ENCODE peak calls at places on chromosomes 4 and X, in six cellular contexts. F, W, H, P, X and J are unnamed samples.

GRCh38 chr4:81786063-81786763 is 314.5 kb upstream of the RASGEF1B start:
- DNase-seq in W (no peak), H (no peak), F (no peak), X (no peak), P (no peak), J (no peak)

GRCh38 chrX:152822383-152823086 is 8.0 kb downstream of the CETN2 start:
- DNase-seq in F (no peak), P (no peak), H (peak; percentile 18), X (no peak), W (no peak), J (no peak)

GRCh38 chrX:8748855-8749254 is 16.9 kb upstream of the ANOS1 start:
- DNase-seq in W (peak; percentile 36), P (peak; percentile 22), X (no peak), F (no peak), H (no peak), J (no peak)

GRCh38 chr4:128454281-128455075 is 166.9 kb upstream of the PGRMC2 start:
- DNase-seq in H (peak; percentile 78), P (peak; percentile 92), F (peak; percentile 56), W (peak; percentile 84), X (peak; percentile 22), J (peak; percentile 72)

GRCh38 chr4:20151436-20151835 is 100.3 kb upstream of the SLIT2 start:
- DNase-seq in P (peak; percentile 8), W (no peak), H (no peak), X (no peak), F (no peak), J (no peak)

GRCh38 chrX:129750971-129751370 is 12.2 kb downstream of the XPNPEP2 start:
- DNase-seq in H (no peak), F (no peak), X (no peak), P (no peak), W (no peak), J (no peak)

GRCh38 chr4:105894570-105895323 is 524 bp upstream of the NPNT start:
- DNase-seq in X (no peak), H (no peak), W (peak; percentile 34), F (peak; percentile 2), P (peak; percentile 30), J (no peak)

GRCh38 chr4:59247032-59247431 is 1953.1 kb upstream of the ADGRL3 start:
- DNase-seq in F (no peak), X (no peak), W (no peak), H (no peak), P (no peak), J (no peak)

GRCh38 chr4:185560316-185560715 is 25.0 kb upstream of the PDLIM3 start:
- DNase-seq in W (no peak), H (no peak), P (no peak), X (no peak), F (no peak), J (no peak)

GRCh38 chr4:17773125-17773698 is 8.2 kb downstream of the FAM184B start:
- DNase-seq in F (no peak), H (no peak), P (no peak), W (peak; percentile 22), X (no peak), J (no peak)

GRCh38 chr4:87410669-87411068 is 11.7 kb upstream of the NUDT9 start:
- DNase-seq in H (no peak), W (no peak), X (no peak), P (peak; percentile 40), F (no peak), J (no peak)

GRCh38 chr4:107743532-107743931 is 23.5 kb upstream of the PAPSS1 start:
- DNase-seq in X (no peak), P (peak; percentile 13), H (no peak), W (no peak), F (no peak), J (no peak)

GRCh38 chr4:128220286-128221235 is 67.1 kb downstream of the PGRMC2 start:
- DNase-seq in W (peak; percentile 76), H (peak; percentile 37), X (no peak), F (no peak), P (peak; percentile 88), J (peak; percentile 50)

GRCh38 chrX:145484740-145485139 is 237.4 kb downstream of the SPANXN1 start:
- DNase-seq in F (no peak), W (peak; percentile 29), H (no peak), P (no peak), X (no peak), J (no peak)

GRCh38 chr4:177596035-177596434 is 153.8 kb upstream of the AGA start:
- DNase-seq in W (peak; percentile 85), X (no peak), F (no peak), P (peak; percentile 85), H (peak; percentile 11), J (no peak)

GRCh38 chrX:37652053-37652452 is 33.5 kb upstream of the XK start:
- DNase-seq in F (no peak), H (no peak), W (no peak), X (no peak), P (no peak), J (no peak)

GRCh38 chr4:168648929-168649328 is 152.1 kb downstream of the PALLD start:
- DNase-seq in X (no peak), P (peak; percentile 91), F (no peak), H (no peak), W (peak; percentile 87), J (no peak)

GRCh38 chr4:76463568-76463967 is 28.5 kb downstream of the SHROOM3 start:
- DNase-seq in X (no peak), P (no peak), F (no peak), H (no peak), W (no peak), J (no peak)

GRCh38 chr4:73069338-73070071 is at the start of gene COX18:
- DNase-seq in W (peak; percentile 95), X (peak; percentile 96), F (peak; percentile 92), P (peak; percentile 98), H (peak; percentile 94), J (peak; percentile 86)

GRCh38 chr4:175412744-175413143 is 399.3 kb downstream of the GPM6A start:
- DNase-seq in X (no peak), H (peak; percentile 96), F (no peak), P (peak; percentile 93), W (peak; percentile 12), J (no peak)

GRCh38 chr4:147707892-147708672 is 23.8 kb upstream of the ARHGAP10 start:
- DNase-seq in X (no peak), H (no peak), F (peak; percentile 29), W (peak; percentile 56), P (peak; percentile 20), J (no peak)